ENCODE peak calls at places on chromosome 10, in seven cellular contexts. W is endothelial cell of umbilical vein, Z is tibial nerve, H is body of pancreas, E is GM12878, O is H1, F is stomach. R is an unnamed sample. For H3K9me3, the result is how much of the 10 kb centered on the place peaks cover.

GRCh38 chr10:71801357-71801756 is 28.0 kb upstream of the VSIR start:
- DNase-seq in Z (no peak), E (peak), H (no peak), O (no peak), F (no peak), W (no peak), R (no peak)

GRCh38 chr10:71512213-71512745 is 115.6 kb downstream of the CDH23 start:
- DNase-seq in O (no peak), Z (no peak), H (no peak), W (no peak), F (no peak), E (no peak), R (no peak)

GRCh38 chr10:95485445-95485844 is 75.7 kb downstream of the SORBS1 start:
- DNase-seq in Z (no peak), E (no peak), F (no peak), W (peak), H (no peak), O (no peak), R (no peak)

GRCh38 chr10:57395921-57396320 is 871.8 kb downstream of the IPMK start:
- DNase-seq in W (no peak), F (no peak), H (no peak), Z (no peak), E (no peak), O (no peak), R (no peak)

GRCh38 chr10:10942441-10942840 is 75.2 kb upstream of the CELF2 start:
- DNase-seq in Z (no peak), O (no peak), H (no peak), E (no peak), W (no peak), F (no peak), R (no peak)

GRCh38 chr10:15384154-15384553 is 13.1 kb upstream of the FAM171A1 start:
- DNase-seq in O (peak), W (no peak), F (no peak), Z (no peak), H (no peak), E (no peak), R (no peak)

GRCh38 chr10:129968937-129969527 is 5.0 kb upstream of the EBF3 start:
- DNase-seq in H (peak), F (no peak), Z (no peak), O (peak), W (peak), E (no peak), R (no peak)

GRCh38 chr10:29343607-29344038 is 54.8 kb downstream of the LYZL1 start:
- DNase-seq in W (no peak), O (no peak), H (no peak), Z (no peak), F (no peak), E (no peak), R (no peak)

GRCh38 chr10:49037187-49037586 is 78.1 kb downstream of the VSTM4 start:
- DNase-seq in W (no peak), F (no peak), Z (no peak), E (no peak), H (no peak), O (no peak), R (no peak)

GRCh38 chr10:124944982-124945381 is 3.1 kb downstream of the ZRANB1 start:
- DNase-seq in Z (no peak), E (no peak), H (no peak), O (no peak), F (no peak), W (no peak), R (no peak)

GRCh38 chr10:61567729-61568128 is 95.0 kb upstream of the CABCOCO1 start:
- DNase-seq in F (no peak), W (no peak), Z (no peak), O (no peak), H (no peak), E (no peak), R (no peak)

GRCh38 chr10:8416192-8416701 is 361.8 kb downstream of the GATA3 start:
- DNase-seq in O (no peak), H (no peak), F (no peak), E (no peak), Z (no peak), W (no peak), R (no peak)

GRCh38 chr10:48882881-48883280 is 56.8 kb downstream of the LRRC18 start:
- DNase-seq in W (no peak), Z (no peak), E (no peak), H (no peak), F (no peak), O (peak), R (no peak)

GRCh38 chr10:117547301-117548153 is 5.0 kb downstream of the EMX2 start:
- DNase-seq in F (no peak), E (no peak), H (no peak), O (no peak), W (no peak), Z (no peak), R (no peak)

GRCh38 chr10:22321831-22322662 is 1.1 kb downstream of the BMI1 start:
- DNase-seq in O (peak), E (no peak), F (no peak), W (peak), Z (no peak), H (peak), R (no peak)

GRCh38 chr10:48740023-48740707 is 55.5 kb downstream of the WDFY4 start:
- DNase-seq in F (no peak), E (no peak), Z (no peak), W (no peak), O (no peak), H (no peak), R (no peak)

GRCh38 chr10:94194256-94194655 is 168.5 kb downstream of the NOC3L start:
- DNase-seq in E (no peak), F (no peak), W (no peak), O (no peak), Z (no peak), H (no peak), R (no peak)

GRCh38 chr10:9608592-9608991 is 1409.1 kb upstream of the CELF2 start:
- DNase-seq in O (no peak), Z (no peak), F (no peak), W (peak), H (no peak), E (no peak), R (no peak)

GRCh38 chr10:17644485-17644964 is 574 bp downstream of the STAM start:
- DNase-seq in O (no peak), W (no peak), H (peak), E (no peak), F (no peak), Z (no peak), R (no peak)

GRCh38 chr10:117132751-117133231 is 5.3 kb downstream of the VAX1 start:
- DNase-seq in H (no peak), W (no peak), O (peak), E (no peak), F (no peak), Z (no peak), R (no peak)

GRCh38 chr10:132537713-132538020 is at the start of gene INPP5A:
- DNase-seq in E (no peak), W (no peak), H (no peak), Z (no peak), O (no peak), F (no peak), R (no peak)
- TF ChIP-seq POLR2A in E (peak), W (peak), H (peak), Z (peak), O (no peak), F (no peak), R (peak)

GRCh38 chr10:2949948-2950354 is 117.4 kb upstream of the PFKP start:
- DNase-seq in E (peak), W (no peak), F (no peak), O (no peak), Z (no peak), H (no peak), R (no peak)
- TF ChIP-seq CTCF in E (no peak), W (no peak), F (no peak), O (no peak), Z (no peak), H (no peak), R (no peak)

DNA sequence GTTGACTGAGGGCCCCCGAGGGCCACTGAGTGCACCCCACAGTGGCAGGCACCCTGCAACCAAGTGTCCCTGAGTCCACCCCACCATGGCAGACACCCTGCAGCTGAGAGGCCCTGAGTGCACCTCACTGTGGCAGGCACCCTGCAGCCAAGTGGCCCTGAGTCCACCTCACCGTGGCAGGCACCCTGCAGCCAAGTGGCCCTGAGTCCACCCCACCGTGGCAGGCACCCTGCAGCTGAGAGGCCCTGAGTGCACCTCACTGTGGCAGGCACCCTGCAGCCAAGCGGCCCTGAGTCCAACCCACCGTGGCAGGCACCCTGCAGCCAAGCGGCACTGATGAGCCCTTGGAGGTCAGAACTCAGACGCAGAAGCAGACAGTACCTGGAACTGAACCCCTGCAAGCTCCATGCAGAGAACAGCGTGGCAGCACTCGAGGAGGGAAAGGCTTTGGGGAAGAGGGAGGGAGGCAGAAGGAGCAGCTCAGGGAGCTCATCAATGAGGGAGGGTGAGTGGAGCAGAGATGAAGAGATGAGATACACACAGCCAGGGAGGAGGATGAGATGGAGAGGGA is 156.5 kb downstream of the WDR37 start:
- DNase-seq in F (no peak), O (no peak), Z (no peak), W (no peak), E (no peak), H (no peak), R (no peak)
- H3K9me3 ChIP-seq in F (under half), O (under half), Z (under half), W (under half), E (under half), H (under half), R (under half)

GRCh38 chr10:5446390-5446926 is 34.1 kb downstream of the NET1 start:
- DNase-seq in O (peak), Z (peak), E (no peak), F (peak), W (peak), H (peak), R (peak)
- TF ChIP-seq POLR2A in O (peak), Z (peak), E (peak), F (no peak), W (peak), H (peak), R (peak)

GRCh38 chr10:78210976-78211375 is 177.3 kb downstream of the RPS24 start:
- DNase-seq in F (no peak), O (no peak), E (no peak), Z (no peak), W (no peak), H (no peak), R (no peak)
- TF ChIP-seq CTCF in F (no peak), O (no peak), E (no peak), Z (no peak), W (no peak), H (no peak), R (no peak)

DNA sequence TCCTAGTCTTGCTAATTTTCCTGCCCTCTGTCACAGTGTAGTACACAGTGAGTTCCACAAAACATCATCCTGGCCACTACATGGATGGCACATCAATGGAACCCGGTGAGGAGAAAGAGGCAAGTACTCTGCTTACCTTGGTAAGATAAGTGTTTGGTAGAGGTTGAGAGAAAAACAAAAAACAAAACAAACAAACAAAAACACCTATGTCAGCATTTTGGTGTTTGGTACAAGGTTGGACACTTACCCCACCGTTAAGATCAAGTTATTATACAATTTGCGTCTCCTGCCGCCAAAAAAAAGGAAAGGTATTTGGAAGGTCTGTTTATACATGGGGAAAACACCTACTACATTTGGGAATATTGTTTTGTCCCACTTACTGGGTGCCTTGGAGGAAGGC is 72.7 kb downstream of the ZNF248 start:
- DNase-seq in O (no peak), H (no peak), Z (no peak), W (no peak), F (no peak), E (no peak), R (no peak)
- H3K9me3 ChIP-seq in O (half or more), H (under half), Z (under half), W (under half), F (under half), E (under half), R (under half)

GRCh38 chr10:73414230-73414981 is 548 bp upstream of the ANXA7 start:
- DNase-seq in H (no peak), E (no peak), O (no peak), Z (no peak), F (no peak), W (no peak), R (no peak)

GRCh38 chr10:73410897-73411296 is 3.0 kb downstream of the ANXA7 start:
- DNase-seq in W (no peak), Z (no peak), O (no peak), E (no peak), F (no peak), H (no peak), R (no peak)

GRCh38 chr10:73413108-73413527 is 740 bp downstream of the ANXA7 start:
- DNase-seq in O (no peak), F (peak), Z (no peak), W (no peak), E (peak), H (peak), R (no peak)

GRCh38 chr10:73416571-73416970 is 2.7 kb upstream of the ANXA7 start:
- DNase-seq in E (no peak), F (no peak), Z (no peak), H (no peak), W (no peak), O (no peak), R (no peak)

DNA sequence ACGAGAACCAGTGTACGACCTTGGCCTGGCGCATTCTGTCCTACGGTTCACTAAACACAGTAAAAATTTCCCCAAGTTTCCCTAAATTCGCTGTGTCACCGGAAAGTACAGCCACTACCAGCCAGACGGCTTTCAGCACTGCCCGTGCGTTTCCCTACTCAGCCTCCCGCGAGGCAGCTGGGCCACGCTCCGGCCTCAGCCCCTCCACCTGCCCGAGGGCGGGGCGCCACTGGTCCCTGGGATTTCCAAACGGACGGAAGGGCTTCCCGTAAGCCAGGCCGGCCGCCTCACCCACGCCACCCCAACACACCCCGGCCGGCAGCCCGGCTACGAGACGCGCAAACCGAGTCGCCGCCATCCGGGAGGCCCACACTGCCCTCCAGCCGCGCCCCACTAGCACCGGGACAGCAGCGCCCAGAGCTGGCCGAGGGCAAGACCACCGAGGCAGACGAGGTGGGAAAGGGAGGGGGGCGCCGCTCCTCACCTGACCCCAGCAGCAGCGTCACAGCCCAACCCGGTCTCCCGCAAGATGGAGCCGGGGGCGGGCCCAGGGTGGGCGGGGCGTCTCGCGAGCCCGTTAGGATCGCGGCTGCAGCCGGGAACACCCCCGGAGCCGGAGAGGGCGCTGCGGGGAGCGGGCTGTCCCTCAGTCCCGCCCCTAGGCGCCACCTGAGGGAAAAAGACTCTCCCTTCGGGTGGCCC is at the start of gene ANXA7:
- DNase-seq in O (peak), F (peak), E (peak), Z (peak), W (peak), H (peak), R (peak)
- TF ChIP-seq POLR2A in O (peak), F (no peak), E (peak), Z (no peak), W (peak), H (peak), R (peak)

GRCh38 chr10:132462463-132463332 is 65.7 kb downstream of the PWWP2B start:
- DNase-seq in W (no peak), Z (no peak), O (no peak), F (no peak), E (no peak), H (no peak), R (no peak)

GRCh38 chr10:132461683-132462231 is 64.8 kb downstream of the PWWP2B start:
- DNase-seq in Z (no peak), W (no peak), O (no peak), F (peak), E (no peak), H (no peak), R (no peak)

GRCh38 chr10:132465193-132465888 is 68.3 kb downstream of the PWWP2B start:
- DNase-seq in O (no peak), F (no peak), H (no peak), W (no peak), Z (no peak), E (no peak), R (no peak)

GRCh38 chr10:132464256-132465192 is 67.5 kb downstream of the PWWP2B start:
- DNase-seq in O (no peak), Z (peak), F (peak), H (no peak), W (no peak), E (no peak), R (no peak)

DNA sequence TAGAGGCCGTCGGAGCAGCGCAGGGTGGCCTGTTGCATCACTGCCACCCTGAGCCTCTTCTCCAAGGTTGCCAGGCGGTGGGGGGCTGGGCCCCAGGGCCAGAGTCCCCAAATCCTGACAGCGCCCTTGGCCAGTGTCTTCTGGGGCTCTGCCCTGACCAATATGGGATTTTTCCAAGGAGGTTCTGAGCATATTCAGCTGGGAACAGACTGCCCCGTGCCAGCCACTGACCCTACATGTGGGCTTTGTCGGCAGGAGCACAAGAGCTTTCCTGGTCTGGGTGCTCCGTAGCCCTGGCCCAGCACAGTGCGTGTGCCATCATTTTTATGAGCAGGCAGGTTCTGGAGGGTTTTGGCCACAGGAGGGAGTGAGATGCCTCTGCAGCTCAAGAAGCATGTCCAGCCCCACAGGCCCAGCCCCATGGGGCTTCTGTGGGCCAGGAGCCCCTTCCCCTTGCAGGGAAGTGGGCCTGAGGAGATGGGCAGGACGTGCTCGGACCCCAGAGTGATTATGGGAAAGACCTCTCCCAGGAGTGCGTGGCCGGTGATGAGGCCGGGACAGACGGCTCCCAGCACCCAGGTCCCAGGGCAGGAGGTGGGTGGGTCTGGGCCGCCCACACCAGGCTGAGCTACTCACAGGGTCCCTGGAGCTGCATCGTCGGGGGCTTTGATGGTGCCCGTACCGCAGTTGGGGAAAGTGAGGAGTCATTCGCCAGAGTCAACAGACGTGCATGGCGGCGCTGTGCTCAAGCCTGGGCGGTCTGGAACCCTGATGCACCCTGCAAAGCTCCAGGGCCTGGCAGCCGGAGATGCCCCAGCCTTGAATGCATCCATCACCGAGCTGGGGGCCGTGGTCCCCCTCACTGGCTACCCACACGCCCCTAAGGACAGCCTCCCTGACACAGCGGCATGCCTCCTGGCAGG is 66.6 kb downstream of the PWWP2B start:
- DNase-seq in W (no peak), F (no peak), H (no peak), O (no peak), Z (no peak), E (no peak), R (no peak)
- TF ChIP-seq CTCF in W (no peak), F (no peak), H (no peak), O (peak), Z (peak), E (peak), R (no peak)